ENCODE peak calls at places on chromosomes 5 and 9, in eight cellular contexts. R, I, X, G, C, F, A and T are unnamed samples.

GRCh38 chr9:121376214-121376830 is 6.3 kb upstream of the STOM start:
- DNase-seq in X (no peak), I (no peak), R (peak; percentile 55), F (no peak), C (no peak), G (no peak), A (no peak), T (no peak)

GRCh38 chr5:176675676-176676360 is 28.5 kb downstream of the TSPAN17 start:
- DNase-seq in C (no peak), X (no peak), F (no peak), A (no peak), G (peak; percentile 70), I (no peak), R (peak; percentile 48), T (no peak)

GRCh38 chr9:2824564-2824963 is 19.3 kb downstream of the PUM3 start:
- DNase-seq in F (no peak), C (no peak), X (no peak), A (no peak), I (no peak), R (no peak), G (peak; percentile 25), T (no peak)

GRCh38 chr9:94110821-94111252 is 26.6 kb downstream of the PTPDC1 start:
- DNase-seq in X (no peak), F (no peak), G (no peak), C (no peak), A (no peak), R (peak; percentile 85), I (no peak), T (no peak)

GRCh38 chr5:133865113-133865512 is 103.3 kb downstream of the C5orf15 start:
- DNase-seq in X (no peak), A (no peak), R (no peak), G (no peak), F (no peak), I (no peak), C (no peak), T (no peak)

GRCh38 chr9:131046093-131046380 is 37.1 kb downstream of the LAMC3 start:
- DNase-seq in R (no peak), A (no peak), F (no peak), I (no peak), G (no peak), C (no peak), X (no peak), T (no peak)

GRCh38 chr9:35689601-35690446 is at the start of gene TPM2:
- DNase-seq in R (peak; percentile 95), X (peak; percentile 80), G (peak; percentile 83), A (no peak), C (no peak), I (no peak), F (no peak), T (no peak)

GRCh38 chr5:174323878-174324281 is 278.4 kb downstream of the NSG2 start:
- DNase-seq in G (peak; percentile 85), F (peak; percentile 82), I (peak; percentile 58), A (no peak), R (peak; percentile 58), C (no peak), X (no peak), T (no peak)

GRCh38 chr5:180099733-180100611 is 28.4 kb upstream of the RNF130 start:
- DNase-seq in X (no peak), A (no peak), G (no peak), I (no peak), F (no peak), R (no peak), C (no peak), T (no peak)

GRCh38 chr5:103425686-103426454 is 136.7 kb downstream of the NUDT12 start:
- DNase-seq in A (no peak), F (no peak), C (no peak), X (no peak), I (no peak), G (no peak), R (peak; percentile 23), T (no peak)

GRCh38 chr5:75640395-75640794 is 29.1 kb downstream of the ANKDD1B start:
- DNase-seq in I (no peak), G (no peak), A (no peak), R (peak; percentile 90), C (no peak), F (no peak), X (no peak), T (no peak)

GRCh38 chr5:57221049-57221568 is 47.2 kb downstream of the GPBP1 start:
- DNase-seq in X (no peak), I (peak; percentile 60), F (peak; percentile 3), C (no peak), G (peak; percentile 29), A (no peak), R (peak; percentile 74), T (no peak)

GRCh38 chr5:145124806-145125205 is 710.3 kb downstream of the PRELID2 start:
- DNase-seq in C (no peak), I (no peak), F (no peak), G (no peak), A (no peak), X (no peak), R (no peak), T (no peak)

GRCh38 chr5:95969055-95969454 is 7.4 kb upstream of the ELL2 start:
- DNase-seq in X (no peak), I (no peak), A (no peak), F (no peak), G (no peak), R (no peak), C (no peak), T (no peak)

GRCh38 chr9:136220017-136220729 is 15.2 kb upstream of the LHX3 start:
- DNase-seq in A (no peak), C (no peak), R (peak; percentile 41), G (no peak), X (no peak), I (no peak), F (no peak), T (no peak)

GRCh38 chr5:175902013-175902412 is 30.6 kb downstream of the CPLX2 start:
- DNase-seq in R (no peak), I (no peak), G (no peak), X (no peak), A (no peak), C (no peak), F (no peak), T (no peak)

GRCh38 chr5:10030219-10030831 is 219.4 kb downstream of the ATPSCKMT start:
- DNase-seq in C (no peak), R (peak; percentile 73), I (no peak), F (peak; percentile 5), G (no peak), X (no peak), A (no peak), T (no peak)

GRCh38 chr5:75281716-75282465 is 45.2 kb upstream of the ANKRD31 start:
- DNase-seq in A (no peak), F (no peak), I (no peak), R (no peak), C (no peak), G (no peak), X (no peak), T (no peak)

GRCh38 chr5:157550668-157551067 is 24.9 kb downstream of the ADAM19 start:
- DNase-seq in A (no peak), R (no peak), F (no peak), G (no peak), X (no peak), C (no peak), I (no peak), T (no peak)

GRCh38 chr9:137724114-137724445 is 105.3 kb downstream of the EHMT1 start:
- DNase-seq in C (no peak), R (peak; percentile 22), X (no peak), G (peak; percentile 87), I (no peak), F (no peak), A (no peak), T (no peak)

GRCh38 chr5:96081276-96081858 is 119.7 kb upstream of the ELL2 start:
- DNase-seq in G (no peak), X (no peak), R (peak; percentile 49), C (no peak), A (no peak), F (no peak), I (peak; percentile 62), T (no peak)

GRCh38 chr5:110354896-110355295 is 371.6 kb downstream of the TMEM232 start:
- DNase-seq in R (no peak), A (no peak), I (peak; percentile 55), G (no peak), C (no peak), F (no peak), X (no peak), T (no peak)

GRCh38 chr5:173291722-173292658 is 36.2 kb downstream of the STC2 start:
- DNase-seq in G (peak; percentile 59), F (no peak), I (no peak), R (peak; percentile 50), A (no peak), X (no peak), C (no peak), T (no peak)

GRCh38 chr5:168686837-168687236 is 107.7 kb upstream of the PANK3 start:
- DNase-seq in R (no peak), X (no peak), G (no peak), F (no peak), C (no peak), I (no peak), A (no peak), T (no peak)

GRCh38 chr9:135614821-135615665 is 24.3 kb downstream of the GLT6D1 start:
- DNase-seq in X (peak; percentile 68), C (no peak), G (no peak), R (no peak), F (no peak), A (no peak), I (no peak), T (no peak)

GRCh38 chr5:32158679-32158975 is 15.5 kb downstream of the GOLPH3 start:
- DNase-seq in A (no peak), R (no peak), I (no peak), G (no peak), X (no peak), F (no peak), C (no peak), T (no peak)